ENCODE peak calls at places on chromosomes 1 and 21, in seven cellular contexts. One of them, this sample, is unnamed.

GRCh38 chr1:163824490-163824889 is 502.7 kb downstream of the NUF2 start:
- DNase-seq in mesenchymal stem cell: no peak
- DNase-seq in H9: no peak
- DNase-seq in H1: no peak
- DNase-seq in mesendoderm: peak
- DNase-seq in neuronal stem cell: no peak
- DNase-seq in IMR-90: no peak
- DNase-seq in this sample: peak

GRCh38 chr1:115718011-115718754 is 50.3 kb downstream of the CASQ2 start:
- DNase-seq in neuronal stem cell: no peak
- DNase-seq in H1: no peak
- DNase-seq in mesendoderm: peak
- DNase-seq in mesenchymal stem cell: no peak
- DNase-seq in H9: no peak
- DNase-seq in IMR-90: no peak
- DNase-seq in this sample: peak

GRCh38 chr21:23093259-23093658 is 2095.1 kb downstream of the NCAM2 start:
- DNase-seq in neuronal stem cell: no peak
- DNase-seq in H1: no peak
- DNase-seq in mesenchymal stem cell: no peak
- DNase-seq in H9: no peak
- DNase-seq in IMR-90: no peak
- DNase-seq in mesendoderm: no peak
- DNase-seq in this sample: no peak

GRCh38 chr1:81702079-81702715 is 98.5 kb upstream of the ADGRL2 start:
- DNase-seq in mesendoderm: no peak
- DNase-seq in neuronal stem cell: no peak
- DNase-seq in H9: no peak
- DNase-seq in H1: no peak
- DNase-seq in IMR-90: no peak
- DNase-seq in mesenchymal stem cell: peak
- DNase-seq in this sample: no peak

GRCh38 chr1:99365121-99365520 is 100.8 kb downstream of the PLPPR4 start:
- DNase-seq in neuronal stem cell: no peak
- DNase-seq in mesenchymal stem cell: no peak
- DNase-seq in mesendoderm: no peak
- DNase-seq in H1: no peak
- DNase-seq in IMR-90: no peak
- DNase-seq in H9: no peak
- DNase-seq in this sample: no peak

GRCh38 chr1:178690496-178690895 is 34.5 kb upstream of the RALGPS2 start:
- DNase-seq in neuronal stem cell: no peak
- DNase-seq in mesenchymal stem cell: no peak
- DNase-seq in H9: no peak
- DNase-seq in mesendoderm: no peak
- DNase-seq in IMR-90: no peak
- DNase-seq in H1: no peak
- DNase-seq in this sample: no peak

GRCh38 chr1:234326493-234327366 is 46.5 kb upstream of the COA6 start:
- DNase-seq in H9: peak
- DNase-seq in mesendoderm: peak
- DNase-seq in IMR-90: peak
- DNase-seq in mesenchymal stem cell: peak
- DNase-seq in neuronal stem cell: peak
- DNase-seq in H1: peak
- DNase-seq in this sample: peak

GRCh38 chr1:235127774-235128452 is 724 bp downstream of the TOMM20 start:
- DNase-seq in mesenchymal stem cell: peak
- DNase-seq in mesendoderm: no peak
- DNase-seq in IMR-90: no peak
- DNase-seq in neuronal stem cell: no peak
- DNase-seq in H1: peak
- DNase-seq in H9: no peak
- DNase-seq in this sample: peak

DNA sequence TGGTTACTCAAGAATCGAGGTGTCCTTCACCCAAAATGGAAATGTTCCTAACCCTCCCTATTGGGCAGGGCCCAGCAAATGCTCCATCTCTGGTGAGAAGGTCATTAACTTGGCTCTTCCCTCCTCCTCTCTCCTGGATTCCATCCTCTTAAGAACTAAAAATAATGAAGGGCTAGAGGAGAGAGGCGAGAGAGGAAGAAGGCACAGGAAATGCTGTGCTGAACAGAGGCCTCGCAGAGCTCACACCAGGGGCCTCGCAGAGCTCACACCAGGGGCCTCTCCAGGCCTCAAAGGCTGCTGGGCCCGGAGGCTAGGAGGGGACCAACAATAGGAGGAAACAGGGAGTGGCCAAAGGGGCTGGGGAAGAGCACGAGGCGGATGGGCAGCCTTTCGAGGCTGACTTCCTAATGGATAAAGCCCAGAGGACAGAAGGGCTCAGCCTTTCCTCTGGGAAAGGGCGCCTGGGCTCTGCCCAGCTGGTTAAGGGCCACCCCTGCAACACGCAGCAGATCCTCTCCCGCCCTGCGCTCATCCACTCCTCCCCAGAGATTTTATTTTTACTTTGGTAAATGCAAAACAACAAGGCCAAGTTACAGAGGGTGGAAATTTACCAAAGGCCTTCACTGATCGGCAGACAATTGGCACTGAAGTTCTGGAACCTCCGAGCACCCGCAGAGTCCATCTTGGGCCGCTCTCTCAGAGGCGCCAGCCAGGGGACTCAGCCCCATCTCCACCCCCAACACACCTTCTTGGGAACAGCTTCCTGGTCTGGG is 78.5 kb downstream of the ITPKB start:
- DNase-seq in mesenchymal stem cell: no peak
- DNase-seq in IMR-90: no peak
- DNase-seq in mesendoderm: no peak
- DNase-seq in H9: no peak
- DNase-seq in neuronal stem cell: no peak
- DNase-seq in H1: no peak
- DNase-seq in this sample: no peak
- H3K4me2 ChIP-seq in mesenchymal stem cell: no peak
- H3K4me2 ChIP-seq in IMR-90: no peak
- H3K4me2 ChIP-seq in mesendoderm: no peak
- H3K4me2 ChIP-seq in H9: no peak
- H3K4me2 ChIP-seq in neuronal stem cell: no peak
- H3K4me2 ChIP-seq in H1: no peak
- H3K4me2 ChIP-seq in this sample: no peak

DNA sequence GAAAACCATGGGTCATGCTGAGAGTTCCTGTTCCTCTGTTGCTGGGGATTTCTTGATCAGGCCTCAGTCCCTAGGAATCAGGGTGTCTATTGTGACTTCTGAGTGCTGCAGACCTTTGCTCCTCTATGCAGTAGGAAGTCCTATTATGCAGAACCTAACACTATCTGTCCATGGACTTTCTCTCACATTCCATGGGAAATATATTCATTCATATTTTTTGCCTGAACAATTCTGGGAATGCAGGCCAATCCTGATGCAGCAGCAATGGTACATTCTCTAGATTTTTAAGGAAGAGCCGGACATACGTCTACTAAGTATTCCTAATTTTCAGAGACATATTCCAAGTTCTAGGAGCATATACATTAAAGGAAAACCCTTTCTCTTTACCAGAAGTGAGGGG is 61.1 kb upstream of the C1orf87 start:
- DNase-seq in mesenchymal stem cell: no peak
- DNase-seq in H9: no peak
- DNase-seq in IMR-90: no peak
- DNase-seq in H1: no peak
- DNase-seq in mesendoderm: no peak
- DNase-seq in neuronal stem cell: no peak
- DNase-seq in this sample: peak
- H3K4ac ChIP-seq in mesenchymal stem cell: no peak
- H3K4ac ChIP-seq in H9: no peak
- H3K4ac ChIP-seq in IMR-90: no peak
- H3K4ac ChIP-seq in H1: no peak
- H3K4ac ChIP-seq in mesendoderm: no peak
- H3K4ac ChIP-seq in neuronal stem cell: no peak
- H3K4ac ChIP-seq in this sample: no peak

GRCh38 chr1:205465392-205465791 is 9.5 kb upstream of the BLACAT1 start:
- DNase-seq in neuronal stem cell: no peak
- DNase-seq in mesendoderm: no peak
- DNase-seq in IMR-90: no peak
- DNase-seq in H1: no peak
- DNase-seq in mesenchymal stem cell: no peak
- DNase-seq in H9: no peak
- DNase-seq in this sample: no peak
- H3K4me2 ChIP-seq in neuronal stem cell: no peak
- H3K4me2 ChIP-seq in mesendoderm: no peak
- H3K4me2 ChIP-seq in IMR-90: no peak
- H3K4me2 ChIP-seq in H1: no peak
- H3K4me2 ChIP-seq in mesenchymal stem cell: no peak
- H3K4me2 ChIP-seq in H9: no peak
- H3K4me2 ChIP-seq in this sample: no peak

GRCh38 chr1:106876384-106876783 is 180.1 kb upstream of the PRMT6 start:
- DNase-seq in H1: no peak
- DNase-seq in neuronal stem cell: no peak
- DNase-seq in H9: no peak
- DNase-seq in IMR-90: no peak
- DNase-seq in mesenchymal stem cell: no peak
- DNase-seq in mesendoderm: no peak
- DNase-seq in this sample: no peak

GRCh38 chr1:106880226-106880625 is 176.2 kb upstream of the PRMT6 start:
- DNase-seq in H9: no peak
- DNase-seq in mesenchymal stem cell: no peak
- DNase-seq in mesendoderm: no peak
- DNase-seq in H1: no peak
- DNase-seq in IMR-90: no peak
- DNase-seq in neuronal stem cell: no peak
- DNase-seq in this sample: no peak

GRCh38 chr1:106883208-106883607 is 173.3 kb upstream of the PRMT6 start:
- DNase-seq in mesenchymal stem cell: no peak
- DNase-seq in mesendoderm: no peak
- DNase-seq in H1: no peak
- DNase-seq in neuronal stem cell: no peak
- DNase-seq in H9: no peak
- DNase-seq in IMR-90: no peak
- DNase-seq in this sample: no peak

GRCh38 chr1:106875622-106876021 is 180.9 kb upstream of the PRMT6 start:
- DNase-seq in neuronal stem cell: no peak
- DNase-seq in H1: no peak
- DNase-seq in mesendoderm: no peak
- DNase-seq in IMR-90: no peak
- DNase-seq in H9: no peak
- DNase-seq in mesenchymal stem cell: no peak
- DNase-seq in this sample: no peak

GRCh38 chr1:106879538-106879937 is 176.9 kb upstream of the PRMT6 start:
- DNase-seq in H9: no peak
- DNase-seq in mesenchymal stem cell: no peak
- DNase-seq in mesendoderm: no peak
- DNase-seq in IMR-90: no peak
- DNase-seq in H1: no peak
- DNase-seq in neuronal stem cell: no peak
- DNase-seq in this sample: no peak
- H3K4ac ChIP-seq in H9: no peak
- H3K4ac ChIP-seq in mesenchymal stem cell: no peak
- H3K4ac ChIP-seq in mesendoderm: no peak
- H3K4ac ChIP-seq in IMR-90: no peak
- H3K4ac ChIP-seq in H1: no peak
- H3K4ac ChIP-seq in neuronal stem cell: no peak
- H3K4ac ChIP-seq in this sample: no peak

GRCh38 chr1:222892137-222892763 is 77.4 kb downstream of the DISP1 start:
- DNase-seq in H1: no peak
- DNase-seq in mesendoderm: no peak
- DNase-seq in IMR-90: peak
- DNase-seq in neuronal stem cell: no peak
- DNase-seq in mesenchymal stem cell: peak
- DNase-seq in H9: no peak
- DNase-seq in this sample: no peak

GRCh38 chr1:222891578-222891977 is 76.7 kb downstream of the DISP1 start:
- DNase-seq in mesenchymal stem cell: peak
- DNase-seq in mesendoderm: no peak
- DNase-seq in neuronal stem cell: no peak
- DNase-seq in IMR-90: no peak
- DNase-seq in H1: no peak
- DNase-seq in H9: no peak
- DNase-seq in this sample: no peak

GRCh38 chr1:222890702-222891101 is 75.9 kb downstream of the DISP1 start:
- DNase-seq in mesendoderm: no peak
- DNase-seq in H9: no peak
- DNase-seq in IMR-90: no peak
- DNase-seq in mesenchymal stem cell: no peak
- DNase-seq in H1: no peak
- DNase-seq in neuronal stem cell: no peak
- DNase-seq in this sample: no peak

GRCh38 chr1:222887127-222887461 is 72.3 kb downstream of the DISP1 start:
- DNase-seq in IMR-90: no peak
- DNase-seq in neuronal stem cell: no peak
- DNase-seq in H9: no peak
- DNase-seq in H1: no peak
- DNase-seq in mesenchymal stem cell: no peak
- DNase-seq in mesendoderm: no peak
- DNase-seq in this sample: no peak

GRCh38 chr1:222889445-222889844 is 74.6 kb downstream of the DISP1 start:
- DNase-seq in H1: no peak
- DNase-seq in mesendoderm: no peak
- DNase-seq in H9: no peak
- DNase-seq in neuronal stem cell: no peak
- DNase-seq in IMR-90: no peak
- DNase-seq in mesenchymal stem cell: no peak
- DNase-seq in this sample: peak
- H3K4me2 ChIP-seq in H1: no peak
- H3K4me2 ChIP-seq in mesendoderm: no peak
- H3K4me2 ChIP-seq in H9: no peak
- H3K4me2 ChIP-seq in neuronal stem cell: no peak
- H3K4me2 ChIP-seq in IMR-90: no peak
- H3K4me2 ChIP-seq in mesenchymal stem cell: no peak
- H3K4me2 ChIP-seq in this sample: no peak

GRCh38 chr21:15825699-15826098 is 95.9 kb downstream of the USP25 start:
- DNase-seq in mesendoderm: no peak
- DNase-seq in neuronal stem cell: no peak
- DNase-seq in IMR-90: no peak
- DNase-seq in H1: no peak
- DNase-seq in mesenchymal stem cell: no peak
- DNase-seq in H9: no peak
- DNase-seq in this sample: no peak
- H3K4ac ChIP-seq in mesendoderm: no peak
- H3K4ac ChIP-seq in neuronal stem cell: no peak
- H3K4ac ChIP-seq in IMR-90: no peak
- H3K4ac ChIP-seq in H1: no peak
- H3K4ac ChIP-seq in mesenchymal stem cell: no peak
- H3K4ac ChIP-seq in H9: no peak
- H3K4ac ChIP-seq in this sample: no peak

GRCh38 chr1:195054217-195054687 is 1554.0 kb downstream of the KCNT2 start:
- DNase-seq in mesendoderm: no peak
- DNase-seq in H9: no peak
- DNase-seq in mesenchymal stem cell: no peak
- DNase-seq in IMR-90: no peak
- DNase-seq in neuronal stem cell: no peak
- DNase-seq in H1: no peak
- DNase-seq in this sample: no peak

GRCh38 chr1:195047778-195048177 is 1560.5 kb downstream of the KCNT2 start:
- DNase-seq in H9: no peak
- DNase-seq in mesendoderm: no peak
- DNase-seq in H1: no peak
- DNase-seq in mesenchymal stem cell: no peak
- DNase-seq in IMR-90: no peak
- DNase-seq in neuronal stem cell: no peak
- DNase-seq in this sample: no peak

GRCh38 chr1:195053478-195053877 is 1554.8 kb downstream of the KCNT2 start:
- DNase-seq in IMR-90: peak
- DNase-seq in H1: no peak
- DNase-seq in mesendoderm: no peak
- DNase-seq in mesenchymal stem cell: no peak
- DNase-seq in H9: no peak
- DNase-seq in neuronal stem cell: no peak
- DNase-seq in this sample: no peak
- H3K4me2 ChIP-seq in IMR-90: peak
- H3K4me2 ChIP-seq in H1: no peak
- H3K4me2 ChIP-seq in mesendoderm: no peak
- H3K4me2 ChIP-seq in mesenchymal stem cell: no peak
- H3K4me2 ChIP-seq in H9: no peak
- H3K4me2 ChIP-seq in neuronal stem cell: no peak
- H3K4me2 ChIP-seq in this sample: no peak